ENCODE peak calls at places on chromosomes 12 and 14, in eight cellular contexts. Z is transverse colon, P is lower lobe of right lung, J is heart right ventricle, R is spleen, F is left lung, V is IMR-90, C is suprapubic skin. I is an unnamed sample.

GRCh38 chr14:106841701-106842100 is 1315.3 kb downstream of the TMEM121 start:
- DNase-seq in Z (no peak), P (no peak), J (no peak), R (no peak), F (no peak), V (no peak), C (no peak), I (no peak)

GRCh38 chr14:52080817-52081755 is 12.2 kb upstream of the NID2 start:
- DNase-seq in Z (no peak), P (no peak), J (no peak), R (no peak), F (no peak), V (peak; percentile 96), C (no peak), I (no peak)

GRCh38 chr12:132523576-132524331 is 33.8 kb downstream of the FBRSL1 start:
- DNase-seq in Z (peak; percentile 73), P (peak; percentile 81), J (peak; percentile 66), R (peak; percentile 94), F (peak; percentile 69), V (peak; percentile 24), C (no peak), I (no peak)

GRCh38 chr12:79194595-79194994 is 330.0 kb downstream of the SYT1 start:
- DNase-seq in Z (no peak), P (no peak), J (no peak), R (no peak), F (no peak), V (peak; percentile 30), C (no peak), I (no peak)

GRCh38 chr12:60138526-60138925 is 542.7 kb downstream of the SLC16A7 start:
- DNase-seq in Z (no peak), P (no peak), J (no peak), R (no peak), F (no peak), V (no peak), C (no peak), I (no peak)

GRCh38 chr14:32967421-32967820 is 28.7 kb downstream of the NPAS3 start:
- DNase-seq in Z (no peak), P (no peak), J (no peak), R (no peak), F (no peak), V (no peak), C (no peak), I (no peak)

GRCh38 chr14:55288439-55288838 is 17.2 kb downstream of the FBXO34 start:
- DNase-seq in Z (no peak), P (no peak), J (no peak), R (no peak), F (no peak), V (no peak), C (no peak), I (no peak)

GRCh38 chr14:75848337-75848736 is 133.5 kb downstream of the TGFB3 start:
- DNase-seq in Z (no peak), P (no peak), J (no peak), R (no peak), F (no peak), V (no peak), C (no peak), I (no peak)

GRCh38 chr14:90281766-90282165 is 25.4 kb downstream of the PSMC1 start:
- DNase-seq in Z (no peak), P (no peak), J (no peak), R (no peak), F (no peak), V (no peak), C (no peak), I (no peak)

GRCh38 chr14:29320261-29320660 is 553.7 kb downstream of the FOXG1 start:
- DNase-seq in Z (no peak), P (no peak), J (no peak), R (no peak), F (no peak), V (peak; percentile 51), C (no peak), I (no peak)

GRCh38 chr14:71563754-71564153 is 368.5 kb upstream of the RGS6 start:
- DNase-seq in Z (no peak), P (no peak), J (no peak), R (no peak), F (no peak), V (no peak), C (no peak), I (no peak)

GRCh38 chr14:92748259-92749016 is at the start of gene LGMN:
- DNase-seq in Z (peak; percentile 96), P (peak; percentile 97), J (peak; percentile 98), R (peak; percentile 95), F (peak; percentile 96), V (peak; percentile 88), C (peak; percentile 97), I (peak; percentile 98)

GRCh38 chr12:52367876-52368275 is 595 bp upstream of the KRT85 start:
- DNase-seq in Z (no peak), P (no peak), J (no peak), R (peak; percentile 33), F (no peak), V (no peak), C (no peak), I (no peak)

GRCh38 chr14:61396694-61397093 is 75.3 kb downstream of the PRKCH start:
- DNase-seq in Z (no peak), P (no peak), J (no peak), R (no peak), F (no peak), V (no peak), C (no peak), I (no peak)

GRCh38 chr14:89214221-89214965 is 202.6 kb downstream of the FOXN3 start:
- DNase-seq in Z (peak; percentile 61), P (peak; percentile 91), J (peak; percentile 80), R (no peak), F (peak; percentile 87), V (no peak), C (peak; percentile 85), I (peak; percentile 57)

GRCh38 chr12:7259060-7259459 is 44.8 kb upstream of the ACSM4 start:
- DNase-seq in Z (no peak), P (no peak), J (no peak), R (no peak), F (no peak), V (no peak), C (no peak), I (no peak)

GRCh38 chr12:4435537-4435936 is 10.1 kb downstream of the FGF6 start:
- DNase-seq in Z (no peak), P (no peak), J (no peak), R (no peak), F (no peak), V (no peak), C (no peak), I (no peak)

GRCh38 chr12:56358836-56359532 is 923 bp downstream of the STAT2 start:
- DNase-seq in Z (peak; percentile 24), P (no peak), J (no peak), R (peak; percentile 28), F (no peak), V (peak; percentile 87), C (no peak), I (no peak)

GRCh38 chr14:95313707-95314106 is 6.0 kb downstream of the CLMN start:
- DNase-seq in Z (peak; percentile 77), P (peak; percentile 84), J (peak; percentile 38), R (no peak), F (peak; percentile 88), V (peak; percentile 34), C (peak; percentile 78), I (peak; percentile 83)

GRCh38 chr14:81710232-81710845 is 176.7 kb upstream of the SEL1L start:
- DNase-seq in Z (no peak), P (no peak), J (peak; percentile 8), R (no peak), F (no peak), V (peak; percentile 1), C (no peak), I (no peak)

GRCh38 chr12:124527861-124528561 is 39.4 kb downstream of the NCOR2 start:
- DNase-seq in Z (no peak), P (no peak), J (no peak), R (no peak), F (no peak), V (no peak), C (peak; percentile 76), I (no peak)

GRCh38 chr12:92739099-92739498 is 36.3 kb downstream of the PLEKHG7 start:
- DNase-seq in Z (no peak), P (no peak), J (no peak), R (no peak), F (no peak), V (peak; percentile 12), C (no peak), I (no peak)

GRCh38 chr12:99522456-99522855 is 125.1 kb upstream of the GARIN6 start:
- DNase-seq in Z (no peak), P (no peak), J (no peak), R (no peak), F (no peak), V (no peak), C (no peak), I (no peak)

GRCh38 chr12:94150483-94151225 is 2.3 kb downstream of the PLXNC1 start:
- DNase-seq in Z (peak; percentile 43), P (no peak), J (no peak), R (peak; percentile 91), F (peak; percentile 58), V (no peak), C (no peak), I (no peak)

GRCh38 chr14:26841920-26842741 is 244.3 kb upstream of the NOVA1 start:
- DNase-seq in Z (peak; percentile 14), P (no peak), J (peak; percentile 52), R (no peak), F (peak; percentile 43), V (peak; percentile 60), C (peak; percentile 80), I (peak; percentile 66)

GRCh38 chr12:106109168-106109910 is 29.4 kb downstream of the NUAK1 start:
- DNase-seq in Z (no peak), P (no peak), J (no peak), R (no peak), F (no peak), V (no peak), C (no peak), I (no peak)
- H3K4me1 ChIP-seq in Z (peaks cover 14% of the 10 kb centered on the region), P (peaks cover 54% of the 10 kb centered on the region), J (peaks cover 100% of the 10 kb centered on the region), R (no peaks in the 10 kb centered on the region), F (peaks cover 27% of the 10 kb centered on the region), V (peaks cover 37% of the 10 kb centered on the region), C (peaks cover 79% of the 10 kb centered on the region), I (peaks cover 31% of the 10 kb centered on the region)

GRCh38 chr14:99902925-99903324 is 109.7 kb downstream of the EML1 start:
- DNase-seq in Z (no peak), P (no peak), J (no peak), R (no peak), F (no peak), V (no peak), C (no peak), I (no peak)
- H3K4me1 ChIP-seq in Z (no peaks in the 10 kb centered on the region), P (no peaks in the 10 kb centered on the region), J (no peaks in the 10 kb centered on the region), R (no peaks in the 10 kb centered on the region), F (no peaks in the 10 kb centered on the region), V (no peaks in the 10 kb centered on the region), C (no peaks in the 10 kb centered on the region), I (no peaks in the 10 kb centered on the region)

DNA sequence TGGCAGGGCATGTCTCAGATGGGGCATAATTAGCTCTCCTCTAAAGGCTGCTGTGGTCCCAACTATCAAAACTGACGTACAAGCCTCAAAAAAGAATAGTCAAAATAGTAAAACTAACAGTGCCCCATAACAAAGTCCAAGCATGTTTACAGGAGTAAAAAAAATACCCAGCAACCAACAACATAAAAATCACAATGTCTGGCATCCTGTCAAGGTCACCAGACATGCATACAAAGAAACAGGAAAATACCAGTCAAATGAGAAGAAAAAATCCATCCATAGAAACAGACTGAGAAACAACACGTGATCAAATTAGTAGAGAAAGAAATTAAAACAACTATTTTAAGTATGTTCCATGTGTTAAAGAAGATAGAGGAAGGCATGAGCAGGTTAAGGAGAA is 131.2 kb upstream of the C14orf180 start:
- DNase-seq in Z (no peak), P (no peak), J (no peak), R (no peak), F (no peak), V (no peak), C (no peak), I (no peak)
- H3K4me1 ChIP-seq in Z (no peaks in the 10 kb centered on the region), P (no peaks in the 10 kb centered on the region), J (peaks cover 7% of the 10 kb centered on the region), R (no peaks in the 10 kb centered on the region), F (no peaks in the 10 kb centered on the region), V (no peaks in the 10 kb centered on the region), C (no peaks in the 10 kb centered on the region), I (no peaks in the 10 kb centered on the region)

GRCh38 chr14:65496178-65496993 is 83.9 kb downstream of the FUT8 start:
- DNase-seq in Z (no peak), P (no peak), J (no peak), R (no peak), F (no peak), V (peak; percentile 17), C (no peak), I (no peak)
- H3K4me1 ChIP-seq in Z (no peaks in the 10 kb centered on the region), P (no peaks in the 10 kb centered on the region), J (peaks cover 6% of the 10 kb centered on the region), R (peaks cover 9% of the 10 kb centered on the region), F (peaks cover 2% of the 10 kb centered on the region), V (no peaks in the 10 kb centered on the region), C (no peaks in the 10 kb centered on the region), I (peaks cover 7% of the 10 kb centered on the region)